ENCODE peak calls at places on chromosomes 3 and 15, in nine cellular contexts. L is IMR-90; G is fibroblast of pulmonary artery; T is activated CD4-positive, alpha-beta memory T cell treated with anti-CD3 and anti-CD28 coated beads for 36 hours; P is CD8-positive, alpha-beta memory T cell; E is DMS53; W is NCI-H1092 treated with DMSO at 0.1 percent for 48 hours; X is stomach; M is psoas muscle. V is an unnamed sample.
A peak's percentile ranks its signal among the peaks of the same experiment; 100 is the strongest.

GRCh38 chr3:20924646-20925395 is 738.8 kb upstream of the SGO1 start:
- DNase-seq in G (no peak), P (no peak), W (no peak), E (no peak), L (no peak), M (no peak), T (no peak), X (no peak), V (peak; percentile 36)

GRCh38 chr15:36177590-36178281 is 401.7 kb upstream of the CDIN1 start:
- DNase-seq in W (peak; percentile 10), L (peak; percentile 43), T (no peak), G (no peak), P (no peak), M (no peak), E (peak; percentile 74), X (no peak), V (peak; percentile 48)

GRCh38 chr3:4474683-4475490 is 7.8 kb upstream of the SUMF1 start:
- DNase-seq in X (no peak), E (no peak), L (peak; percentile 69), P (no peak), T (peak; percentile 70), G (peak; percentile 93), W (no peak), M (no peak), V (peak; percentile 83)

GRCh38 chr15:22786868-22787698 is 639 bp downstream of the NIPA1 start:
- DNase-seq in T (peak; percentile 25), P (no peak), L (no peak), G (peak; percentile 17), M (no peak), W (peak; percentile 28), X (peak; percentile 30), E (peak; percentile 69), V (peak; percentile 26)

GRCh38 chr3:139944256-139944910 is 9.4 kb downstream of the CLSTN2 start:
- DNase-seq in T (no peak), E (no peak), L (no peak), G (no peak), M (no peak), X (no peak), P (no peak), W (peak; percentile 55), V (no peak)

GRCh38 chr3:192831111-192831644 is 86.5 kb downstream of the MB21D2 start:
- DNase-seq in T (peak; percentile 64), W (no peak), M (no peak), X (no peak), E (no peak), L (peak; percentile 98), G (peak; percentile 82), P (no peak), V (peak; percentile 91)

GRCh38 chr3:58116161-58116955 is 94.4 kb downstream of the DNASE1L3 start:
- DNase-seq in P (peak; percentile 84), M (no peak), L (no peak), X (no peak), T (peak; percentile 50), E (no peak), G (no peak), W (no peak), V (no peak)

GRCh38 chr15:31440754-31441298 is 114.2 kb downstream of the KLF13 start:
- DNase-seq in W (no peak), L (peak; percentile 27), G (peak; percentile 29), E (peak; percentile 60), T (peak; percentile 65), X (peak; percentile 42), M (peak; percentile 80), P (peak; percentile 24), V (no peak)

GRCh38 chr15:76059320-76060097 is at the start of gene TMEM266:
- DNase-seq in P (no peak), G (no peak), E (peak; percentile 77), X (peak; percentile 43), L (peak; percentile 5), M (peak; percentile 75), T (peak; percentile 27), W (peak; percentile 34), V (peak; percentile 30)